ENCODE peak calls at places on chromosomes 12 and 14, in six cellular contexts. D is AG09309, J is tibial nerve, P is heart left ventricle, V is thyroid gland, I is left ventricle myocardium inferior. Y is an unnamed sample.
A peak's percentile ranks its signal among the peaks of the same experiment; 100 is the strongest.

GRCh38 chr14:64337901-64338615 is 43.9 kb upstream of the ESR2 start:
- DNase-seq in D (no peak), J (peak; percentile 19), P (no peak), V (peak; percentile 45), I (no peak), Y (peak; percentile 25)

GRCh38 chr12:484096-484495 is 24.4 kb downstream of the B4GALNT3 start:
- DNase-seq in D (no peak), J (no peak), P (no peak), V (no peak), I (no peak), Y (no peak)

GRCh38 chr12:54352022-54352531 is 12.2 kb downstream of the GPR84 start:
- DNase-seq in D (no peak), J (no peak), P (peak; percentile 71), V (peak; percentile 91), I (peak; percentile 47), Y (no peak)

GRCh38 chr14:79011091-79011919 is 841.1 kb downstream of the NRXN3 start:
- DNase-seq in D (no peak), J (peak; percentile 18), P (no peak), V (peak; percentile 1), I (no peak), Y (peak; percentile 20)

GRCh38 chr12:45379261-45379660 is 163.4 kb downstream of the ANO6 start:
- DNase-seq in D (no peak), J (no peak), P (no peak), V (no peak), I (no peak), Y (no peak)

GRCh38 chr14:76138758-76139723 is 12.7 kb upstream of the GPATCH2L start:
- DNase-seq in D (no peak), J (no peak), P (no peak), V (no peak), I (no peak), Y (no peak)

GRCh38 chr12:62714409-62715075 is 220.4 kb downstream of the PPM1H start:
- DNase-seq in D (no peak), J (no peak), P (peak; percentile 62), V (peak; percentile 71), I (peak; percentile 63), Y (no peak)

GRCh38 chr14:102683399-102684275 is 91.2 kb downstream of the RCOR1 start:
- DNase-seq in D (no peak), J (no peak), P (no peak), V (no peak), I (no peak), Y (no peak)

GRCh38 chr14:55249423-55249822 is 21.8 kb upstream of the FBXO34 start:
- DNase-seq in D (no peak), J (no peak), P (no peak), V (no peak), I (no peak), Y (no peak)

GRCh38 chr12:26563555-26563954 is 269.4 kb downstream of the ITPR2 start:
- DNase-seq in D (no peak), J (no peak), P (no peak), V (no peak), I (no peak), Y (no peak)

GRCh38 chr12:93197067-93197593 is 180.6 kb upstream of the NUDT4 start:
- DNase-seq in D (no peak), J (no peak), P (no peak), V (no peak), I (no peak), Y (no peak)

GRCh38 chr12:122106891-122107660 is 28.5 kb downstream of the MLXIP start:
- DNase-seq in D (peak; percentile 42), J (no peak), P (peak; percentile 60), V (peak; percentile 98), I (peak; percentile 66), Y (no peak)

GRCh38 chr12:12954361-12954760 is 2.4 kb upstream of the GPRC5D start:
- DNase-seq in D (no peak), J (no peak), P (no peak), V (peak; percentile 10), I (no peak), Y (no peak)

GRCh38 chr12:56900583-56900982 is 33.6 kb downstream of the SDR9C7 start:
- DNase-seq in D (no peak), J (no peak), P (no peak), V (no peak), I (no peak), Y (no peak)

GRCh38 chr14:100738269-100738691 is 11.6 kb downstream of the DLK1 start:
- DNase-seq in D (no peak), J (no peak), P (peak; percentile 7), V (no peak), I (no peak), Y (no peak)

GRCh38 chr14:100891051-100891450 is 12.5 kb downstream of the RTL1 start:
- DNase-seq in D (no peak), J (no peak), P (peak; percentile 11), V (no peak), I (peak; percentile 1), Y (no peak)

GRCh38 chr12:59069481-59069880 is 149.2 kb upstream of the LRIG3 start:
- DNase-seq in D (no peak), J (no peak), P (no peak), V (no peak), I (no peak), Y (no peak)

GRCh38 chr12:113987261-113988063 is 21.3 kb upstream of the RBM19 start:
- DNase-seq in D (no peak), J (no peak), P (no peak), V (no peak), I (no peak), Y (no peak)

GRCh38 chr12:113988064-113988451 is 21.9 kb upstream of the RBM19 start:
- DNase-seq in D (no peak), J (no peak), P (no peak), V (no peak), I (no peak), Y (no peak)

GRCh38 chr12:113991224-113992044 is 25.3 kb upstream of the RBM19 start:
- DNase-seq in D (no peak), J (no peak), P (no peak), V (no peak), I (no peak), Y (no peak)

GRCh38 chr12:113990548-113991223 is 24.6 kb upstream of the RBM19 start:
- DNase-seq in D (no peak), J (no peak), P (no peak), V (no peak), I (no peak), Y (no peak)

GRCh38 chr12:113988976-113989375 is 22.9 kb upstream of the RBM19 start:
- DNase-seq in D (no peak), J (no peak), P (no peak), V (no peak), I (no peak), Y (no peak)
- TF ChIP-seq CTCF in D (no peak), J (no peak), P (no peak), V (no peak), I (no peak), Y (no peak)

GRCh38 chr14:88255196-88255595 is 67.9 kb downstream of the KCNK10 start:
- DNase-seq in D (no peak), J (no peak), P (no peak), V (no peak), I (no peak), Y (no peak)
- TF ChIP-seq CTCF in D (no peak), J (no peak), P (no peak), V (no peak), I (no peak), Y (no peak)

GRCh38 chr12:52317443-52318052 is 3.6 kb downstream of the KRT83 start:
- DNase-seq in D (no peak), J (no peak), P (no peak), V (no peak), I (no peak), Y (no peak)

GRCh38 chr12:52321433-52321832 is 235 bp upstream of the KRT83 start:
- DNase-seq in D (no peak), J (no peak), P (no peak), V (peak; percentile 87), I (no peak), Y (no peak)

GRCh38 chr12:52320784-52321400 is at the start of gene KRT83:
- DNase-seq in D (no peak), J (no peak), P (no peak), V (no peak), I (no peak), Y (no peak)

GRCh38 chr12:52318241-52318990 is 2.8 kb downstream of the KRT83 start:
- DNase-seq in D (no peak), J (no peak), P (no peak), V (no peak), I (no peak), Y (no peak)

GRCh38 chr12:52319097-52319496 is 2.1 kb downstream of the KRT83 start:
- DNase-seq in D (no peak), J (no peak), P (no peak), V (no peak), I (no peak), Y (no peak)
- TF ChIP-seq CTCF in D (no peak), J (no peak), P (no peak), V (no peak), I (no peak), Y (no peak)

GRCh38 chr14:69580009-69580577 is 5.4 kb upstream of the CCDC177 start:
- DNase-seq in D (peak; percentile 94), J (no peak), P (no peak), V (no peak), I (no peak), Y (no peak)
- TF ChIP-seq CTCF in D (peak; percentile 72), J (no peak), P (peak; percentile 38), V (no peak), I (peak; percentile 47), Y (peak; percentile 43)

DNA sequence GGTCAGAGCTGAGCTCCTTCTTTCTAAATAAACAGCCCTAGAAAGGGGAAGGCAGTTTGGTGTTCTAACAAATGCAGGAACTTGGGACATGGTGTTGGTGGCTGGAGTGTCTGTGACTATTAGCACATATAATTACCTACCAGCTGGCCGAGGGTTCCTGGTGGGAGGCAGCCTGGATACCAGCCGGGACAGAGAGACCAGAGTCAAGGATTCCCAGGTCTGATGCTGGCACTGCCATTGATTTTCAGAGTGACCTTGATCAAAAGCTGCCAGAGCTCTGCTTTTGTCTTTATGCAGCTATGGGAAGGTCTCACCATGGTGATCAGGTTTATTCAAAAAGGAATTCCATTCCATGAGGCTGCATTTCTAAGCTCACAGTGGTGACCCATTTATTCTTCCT is 101.1 kb upstream of the PWP1 start:
- DNase-seq in D (no peak), J (no peak), P (no peak), V (peak; percentile 34), I (no peak), Y (no peak)
- TF ChIP-seq CTCF in D (no peak), J (no peak), P (no peak), V (no peak), I (no peak), Y (no peak)

GRCh38 chr12:25084816-25085215 is 110.1 kb downstream of the DNAI7 start:
- DNase-seq in D (no peak), J (no peak), P (no peak), V (no peak), I (no peak), Y (no peak)
- TF ChIP-seq CTCF in D (no peak), J (no peak), P (no peak), V (no peak), I (no peak), Y (no peak)

GRCh38 chr12:110932048-110932447 is 11.7 kb upstream of the MYL2 start:
- DNase-seq in D (no peak), J (no peak), P (no peak), V (no peak), I (no peak), Y (no peak)
- TF ChIP-seq CTCF in D (peak; percentile 19), J (no peak), P (peak; percentile 41), V (no peak), I (peak; percentile 22), Y (no peak)

GRCh38 chr12:69633061-69633460 is 22.4 kb upstream of the LRRC10 start:
- DNase-seq in D (no peak), J (no peak), P (no peak), V (no peak), I (no peak), Y (no peak)
- TF ChIP-seq CTCF in D (peak; percentile 8), J (no peak), P (no peak), V (no peak), I (no peak), Y (no peak)

Y was measured in GM10248.